ENCODE peak calls at places on chromosome 3, in four cellular contexts. F, Y, A and J are unnamed samples.
A peak's percentile ranks its signal among the peaks of the same experiment; 100 is the strongest.

GRCh38 chr3:42771271-42771670 is 1.8 kb downstream of the CCDC13 start:
- DNase-seq in F (no peak), Y (no peak), A (no peak), J (no peak)

GRCh38 chr3:174767406-174767805 is 91.7 kb upstream of the NAALADL2 start:
- DNase-seq in F (no peak), A (no peak), Y (no peak), J (no peak)

GRCh38 chr3:42501321-42501680 is 1.1 kb upstream of the VIPR1 start:
- DNase-seq in A (no peak), F (no peak), Y (no peak), J (no peak)

GRCh38 chr3:4852780-4853748 is 126.2 kb upstream of the BHLHE40 start:
- DNase-seq in F (no peak), Y (no peak), A (no peak), J (no peak)

GRCh38 chr3:184380210-184380626 is 364 bp downstream of the CHRD start:
- DNase-seq in Y (peak; percentile 88), F (peak; percentile 69), A (no peak), J (peak; percentile 72)

GRCh38 chr3:67635806-67636205 is 18.6 kb downstream of the SUCLG2 start:
- DNase-seq in F (no peak), A (peak; percentile 4), Y (no peak), J (no peak)

GRCh38 chr3:126858887-126859286 is 124.0 kb upstream of the PLXNA1 start:
- DNase-seq in Y (peak; percentile 67), A (peak; percentile 2), F (no peak), J (no peak)

GRCh38 chr3:21417991-21418390 is 333.0 kb downstream of the ZNF385D start:
- DNase-seq in F (no peak), Y (no peak), A (no peak), J (no peak)

GRCh38 chr3:52530918-52531635 is 2.6 kb downstream of the NT5DC2 start:
- DNase-seq in F (no peak), A (no peak), Y (no peak), J (peak; percentile 72)

GRCh38 chr3:152026033-152026556 is 152.7 kb downstream of the SUCNR1 start:
- DNase-seq in Y (no peak), F (no peak), A (peak; percentile 52), J (no peak)

GRCh38 chr3:55824406-55824805 is 337.3 kb upstream of the WNT5A start:
- DNase-seq in Y (no peak), F (no peak), A (no peak), J (no peak)

GRCh38 chr3:38634133-38634532 is 15.4 kb downstream of the SCN5A start:
- DNase-seq in F (no peak), Y (peak; percentile 80), A (no peak), J (no peak)

GRCh38 chr3:51705276-51706020 is 1.4 kb upstream of the GRM2 start:
- DNase-seq in A (no peak), F (no peak), Y (peak; percentile 35), J (peak; percentile 5)

GRCh38 chr3:96576935-96577334 is 237.5 kb upstream of the EPHA6 start:
- DNase-seq in A (no peak), Y (no peak), F (no peak), J (no peak)

GRCh38 chr3:194572131-194572789 is 61.0 kb downstream of the TMEM44 start:
- DNase-seq in A (peak; percentile 24), Y (peak; percentile 72), F (peak; percentile 36), J (peak; percentile 65)

GRCh38 chr3:71124048-71124447 is 459.5 kb downstream of the FOXP1 start:
- DNase-seq in A (no peak), F (no peak), Y (no peak), J (no peak)

GRCh38 chr3:37545479-37545878 is 316.2 kb upstream of the CTDSPL start:
- DNase-seq in Y (peak; percentile 59), F (no peak), A (no peak), J (no peak)

GRCh38 chr3:178367817-178368617 is 168.2 kb upstream of the KCNMB2 start:
- DNase-seq in A (no peak), Y (no peak), F (peak; percentile 14), J (no peak)

GRCh38 chr3:43155464-43156121 is 49.7 kb upstream of the POMGNT2 start:
- DNase-seq in Y (peak; percentile 91), F (peak; percentile 78), A (peak; percentile 68), J (peak; percentile 60)

GRCh38 chr3:81443948-81444347 is 317.5 kb downstream of the GBE1 start:
- DNase-seq in F (no peak), Y (no peak), A (no peak), J (no peak)

GRCh38 chr3:126474498-126475410 is 937 bp downstream of the ZXDC start:
- DNase-seq in F (peak; percentile 67), A (peak; percentile 35), Y (peak; percentile 81), J (no peak)

GRCh38 chr3:127226946-127227842 is 34.3 kb downstream of the PRR23E start:
- DNase-seq in Y (peak; percentile 90), A (no peak), F (no peak), J (no peak)

GRCh38 chr3:27221264-27221932 is 147.8 kb downstream of the NEK10 start:
- DNase-seq in A (peak; percentile 5), Y (no peak), F (no peak), J (no peak)

GRCh38 chr3:195911041-195911945 is 2.9 kb upstream of the TNK2 start:
- DNase-seq in F (no peak), A (no peak), Y (no peak), J (no peak)

GRCh38 chr3:126111566-126112475 is 27.9 kb upstream of the SLC41A3 start:
- DNase-seq in F (no peak), Y (peak; percentile 31), A (no peak), J (no peak)

GRCh38 chr3:14847613-14848541 is 29.1 kb downstream of the FGD5 start:
- DNase-seq in A (no peak), Y (peak; percentile 93), F (no peak), J (peak; percentile 73)

GRCh38 chr3:119293761-119294401 is at the start of gene ARHGAP31:
- DNase-seq in A (peak; percentile 83), Y (peak; percentile 88), F (peak; percentile 34), J (peak; percentile 75)

GRCh38 chr3:194007598-194008337 is 128.2 kb upstream of the HES1 start:
- DNase-seq in A (peak; percentile 73), Y (no peak), F (no peak), J (no peak)

GRCh38 chr3:131702156-131702555 is 199.4 kb upstream of the MRPL3 start:
- DNase-seq in Y (no peak), A (no peak), F (no peak), J (no peak)

GRCh38 chr3:5186089-5186853 is 1.2 kb upstream of the EDEM1 start:
- DNase-seq in F (peak; percentile 21), A (no peak), Y (no peak), J (no peak)

GRCh38 chr3:194109192-194109863 is 26.6 kb upstream of the HES1 start:
- DNase-seq in Y (no peak), A (no peak), F (no peak), J (no peak)

GRCh38 chr3:11770477-11771381 is 76.0 kb downstream of the TAMM41 start:
- DNase-seq in Y (peak; percentile 95), A (peak; percentile 63), F (peak; percentile 90), J (peak; percentile 29)

GRCh38 chr3:134392336-134392983 is 18.2 kb upstream of the AMOTL2 start:
- DNase-seq in F (no peak), A (no peak), Y (no peak), J (no peak)

GRCh38 chr3:27914199-27914598 is 192.1 kb upstream of the EOMES start:
- DNase-seq in A (peak; percentile 34), F (no peak), Y (peak; percentile 60), J (no peak)

GRCh38 chr3:28835751-28836150 is 445.1 kb upstream of the RBMS3 start:
- DNase-seq in Y (peak; percentile 82), A (no peak), F (peak; percentile 36), J (no peak)

GRCh38 chr3:22361465-22361864 is 610.5 kb upstream of the ZNF385D start:
- DNase-seq in A (no peak), Y (no peak), F (no peak), J (no peak)

GRCh38 chr3:128062033-128062745 is 10.0 kb downstream of the SEC61A1 start:
- DNase-seq in Y (peak; percentile 36), A (no peak), F (no peak), J (no peak)

GRCh38 chr3:107294117-107294516 is 83.1 kb upstream of the CCDC54 start:
- DNase-seq in A (no peak), F (no peak), Y (no peak), J (no peak)

GRCh38 chr3:171791695-171792082 is 18.6 kb downstream of the PLD1 start:
- DNase-seq in F (no peak), Y (no peak), A (no peak), J (no peak)

GRCh38 chr3:44845528-44846520 is 15.9 kb upstream of the TMEM42 start:
- DNase-seq in A (no peak), F (peak; percentile 37), Y (no peak), J (peak; percentile 45)
- H3K36me3 ChIP-seq in A (peaks cover 33% of the 10 kb centered on the region), F (no peaks in the 10 kb centered on the region), Y (peaks cover 49% of the 10 kb centered on the region), J (no peaks in the 10 kb centered on the region)

GRCh38 chr3:163132111-163132510 is 1635.5 kb downstream of the OTOL1 start:
- DNase-seq in Y (no peak), A (no peak), F (no peak), J (no peak)
- H3K27ac ChIP-seq in Y (no peak overlapping the region), A (no peak overlapping the region), F (no peak overlapping the region), J (no peak overlapping the region)

DNA sequence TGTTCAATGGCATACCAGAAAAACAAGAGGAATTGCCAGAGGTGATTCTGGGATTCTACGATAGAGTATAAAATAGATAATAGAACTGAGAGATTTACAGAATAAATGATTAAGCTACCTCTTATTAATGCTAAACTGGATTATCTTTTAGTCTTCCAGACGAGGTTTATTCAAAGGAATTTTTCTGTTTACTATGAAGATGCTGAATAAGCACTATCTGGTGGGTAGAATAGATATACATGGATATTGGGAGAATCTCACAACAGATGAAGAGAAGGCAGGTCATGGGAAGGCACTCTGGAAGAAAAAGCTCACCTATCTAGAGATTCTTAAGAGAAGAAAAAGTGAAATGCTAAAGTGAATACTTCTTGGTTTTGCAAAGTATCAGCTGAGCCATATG is 11.2 kb downstream of the CIP2A start:
- DNase-seq in A (no peak), Y (no peak), F (no peak), J (no peak)
- H3K36me3 ChIP-seq in A (peaks cover 63% of the 10 kb centered on the region), Y (peaks cover 70% of the 10 kb centered on the region), F (no peaks in the 10 kb centered on the region), J (peaks cover 4% of the 10 kb centered on the region)

GRCh38 chr3:16475766-16476165 is 37.7 kb downstream of the RFTN1 start:
- DNase-seq in Y (no peak), F (no peak), A (no peak), J (no peak)
- H3K27ac ChIP-seq in Y (no peak overlapping the region), F (no peak overlapping the region), A (no peak overlapping the region), J (peak overlapping the region; percentile 73)

GRCh38 chr3:30658328-30659052 is 52.1 kb downstream of the TGFBR2 start:
- DNase-seq in F (no peak), Y (no peak), A (peak; percentile 84), J (no peak)

GRCh38 chr3:30661107-30661873 is 54.9 kb downstream of the TGFBR2 start:
- DNase-seq in Y (no peak), A (no peak), F (no peak), J (no peak)

GRCh38 chr3:30660656-30661055 is 54.3 kb downstream of the TGFBR2 start:
- DNase-seq in Y (no peak), A (no peak), F (no peak), J (no peak)

GRCh38 chr3:30659270-30660127 is 53.1 kb downstream of the TGFBR2 start:
- DNase-seq in Y (no peak), F (no peak), A (peak; percentile 76), J (no peak)

GRCh38 chr3:30660128-30660525 is 53.7 kb downstream of the TGFBR2 start:
- DNase-seq in F (no peak), Y (no peak), A (no peak), J (no peak)
- H3K36me3 ChIP-seq in F (peaks cover 5% of the 10 kb centered on the region), Y (peaks cover 35% of the 10 kb centered on the region), A (no peaks in the 10 kb centered on the region), J (peaks cover 39% of the 10 kb centered on the region)

GRCh38 chr3:13600950-13601691 is 52.2 kb downstream of the FBLN2 start:
- DNase-seq in A (peak; percentile 17), F (no peak), Y (peak; percentile 44), J (no peak)
- H3K27ac ChIP-seq in A (no peak overlapping the region), F (no peak overlapping the region), Y (no peak overlapping the region), J (no peak overlapping the region)